ENCODE peak calls at places on chromosomes 2 and 18, in five cellular contexts. W, Q, R, G and X are unnamed samples.

GRCh38 chr2:142142595-142142994 is 11.8 kb upstream of the LRP1B start:
- DNase-seq in W (no peak), Q (no peak), R (no peak), G (no peak), X (no peak)

GRCh38 chr2:241857572-241858121 is 1.0 kb downstream of the PDCD1 start:
- DNase-seq in W (no peak), Q (peak; percentile 24), R (no peak), G (no peak), X (no peak)

GRCh38 chr2:218569038-218569431 is 396 bp downstream of the CNOT9 start:
- DNase-seq in W (peak; percentile 40), Q (no peak), R (peak; percentile 83), G (peak; percentile 23), X (peak; percentile 73)

GRCh38 chr2:225042800-225043167 is 516 bp upstream of the DOCK10 start:
- DNase-seq in W (no peak), Q (no peak), R (no peak), G (no peak), X (no peak)

GRCh38 chr2:59888015-59888414 is 665.4 kb downstream of the BCL11A start:
- DNase-seq in W (no peak), Q (no peak), R (no peak), G (no peak), X (no peak)

GRCh38 chr18:45384137-45384998 is 230.9 kb upstream of the SLC14A2 start:
- DNase-seq in W (peak; percentile 59), Q (peak; percentile 30), R (peak; percentile 35), G (peak; percentile 16), X (peak; percentile 67)

GRCh38 chr18:35778850-35779634 is 193.4 kb upstream of the RMP24 start:
- DNase-seq in W (no peak), Q (no peak), R (no peak), G (no peak), X (no peak)

GRCh38 chr18:22559414-22560282 is 141.9 kb upstream of the CTAGE1 start:
- DNase-seq in W (peak; percentile 57), Q (peak; percentile 85), R (peak; percentile 59), G (no peak), X (no peak)

GRCh38 chr2:165594935-165595255 is 125.4 kb downstream of the CSRNP3 start:
- DNase-seq in W (no peak), Q (no peak), R (no peak), G (no peak), X (no peak)

GRCh38 chr18:3051718-3052410 is 38.9 kb upstream of the LPIN2 start:
- DNase-seq in W (peak; percentile 57), Q (no peak), R (no peak), G (no peak), X (no peak)

GRCh38 chr2:121260370-121261154 is 24.4 kb downstream of the TFCP2L1 start:
- DNase-seq in W (peak; percentile 63), Q (no peak), R (no peak), G (no peak), X (no peak)

GRCh38 chr2:45004569-45005181 is 4.6 kb downstream of the SIX2 start:
- DNase-seq in W (no peak), Q (no peak), R (peak; percentile 2), G (no peak), X (no peak)

DNA sequence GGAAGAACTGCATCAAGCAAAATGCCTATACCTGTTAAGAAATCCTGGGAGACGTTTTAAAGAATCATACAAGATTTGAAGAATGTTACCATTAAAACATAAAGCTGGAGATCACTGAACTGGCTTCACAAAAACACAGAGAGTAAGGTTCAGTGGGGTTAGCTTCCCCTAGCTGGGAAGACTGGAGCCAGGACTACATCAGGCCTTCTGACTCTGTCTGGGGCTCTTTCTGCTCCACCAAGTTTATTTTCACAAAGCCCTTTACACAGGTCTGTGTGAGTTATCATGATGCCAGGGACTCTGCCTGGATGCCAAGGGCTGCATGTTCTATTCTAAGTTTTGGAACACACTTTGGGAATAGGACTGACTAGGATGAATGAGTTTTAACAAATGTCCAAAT is 47.3 kb upstream of the DNER start:
- DNase-seq in W (no peak), Q (no peak), R (no peak), G (no peak), X (no peak)
- TF ChIP-seq POLR2A in W (no peak), Q (no peak), R (no peak), G (no peak), X (no peak)

GRCh38 chr2:160232905-160233475 is 32.9 kb upstream of the ITGB6 start:
- DNase-seq in W (no peak), Q (no peak), R (peak; percentile 69), G (no peak), X (no peak)

GRCh38 chr2:160227252-160227651 is 27.2 kb upstream of the ITGB6 start:
- DNase-seq in W (no peak), Q (no peak), R (peak; percentile 75), G (no peak), X (no peak)

GRCh38 chr2:160226367-160226766 is 26.3 kb upstream of the ITGB6 start:
- DNase-seq in W (no peak), Q (no peak), R (no peak), G (no peak), X (no peak)

GRCh38 chr2:160228141-160228963 is 28.3 kb upstream of the ITGB6 start:
- DNase-seq in W (no peak), Q (no peak), R (peak; percentile 87), G (no peak), X (no peak)

DNA sequence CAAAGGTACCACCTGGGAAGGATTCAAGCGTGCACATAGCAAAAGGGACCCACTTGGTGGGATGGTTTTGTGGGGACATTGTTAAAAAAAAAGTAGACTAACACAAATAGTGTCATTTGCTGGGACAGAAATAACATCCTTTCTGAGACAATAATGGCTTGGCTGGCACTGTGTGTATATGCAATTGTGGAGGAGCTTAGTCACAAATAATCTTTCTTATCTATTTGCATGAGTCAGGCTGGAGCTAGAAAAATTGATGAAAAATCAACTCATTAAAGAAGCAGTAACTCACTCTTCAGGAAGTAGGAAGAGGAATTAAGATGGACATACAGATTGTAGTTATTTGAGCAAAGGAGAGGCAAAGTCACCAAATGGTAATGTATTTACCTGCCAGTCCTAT is 29.5 kb upstream of the ITGB6 start:
- DNase-seq in W (no peak), Q (no peak), R (peak; percentile 62), G (no peak), X (no peak)
- TF ChIP-seq POLR2A in W (no peak), Q (no peak), R (no peak), G (no peak), X (no peak)

GRCh38 chr2:69644506-69644979 is 1.0 kb upstream of the AAK1 start:
- DNase-seq in W (no peak), Q (no peak), R (no peak), G (no peak), X (peak; percentile 51)
- TF ChIP-seq POLR2A in W (no peak), Q (no peak), R (no peak), G (no peak), X (peak; percentile 7)

GRCh38 chr2:215396595-215397313 is 39.1 kb downstream of the FN1 start:
- DNase-seq in W (no peak), Q (no peak), R (peak; percentile 82), G (no peak), X (no peak)
- TF ChIP-seq POLR2A in W (no peak), Q (no peak), R (no peak), G (no peak), X (no peak)

DNA sequence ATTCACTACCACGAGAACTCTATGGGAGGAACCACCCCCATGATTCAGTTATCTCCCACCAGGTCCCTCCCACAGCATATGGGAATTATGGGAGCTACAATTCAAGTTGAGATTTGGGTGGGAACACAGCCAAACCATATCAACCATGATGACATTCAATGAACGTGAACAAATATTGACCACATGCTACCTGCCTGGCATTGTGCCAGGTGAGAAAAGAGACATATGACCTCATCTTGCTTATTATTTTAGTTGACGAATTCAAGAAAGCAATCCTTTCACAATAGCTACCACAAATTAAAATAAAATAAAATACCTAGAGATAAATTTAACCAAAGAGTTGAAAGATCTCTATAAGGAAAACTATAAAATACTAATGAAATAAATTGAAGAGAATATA is 286.5 kb upstream of the CRIM1 start:
- DNase-seq in W (no peak), Q (no peak), R (no peak), G (no peak), X (no peak)
- TF ChIP-seq POLR2A in W (no peak), Q (no peak), R (no peak), G (no peak), X (no peak)

GRCh38 chr2:112584134-112584890 is at the start of gene CHCHD5:
- DNase-seq in W (peak; percentile 95), Q (peak; percentile 96), R (peak; percentile 94), G (peak; percentile 92), X (peak; percentile 96)
- TF ChIP-seq POLR2A in W (no peak), Q (no peak), R (peak; percentile 89), G (peak; percentile 62), X (peak; percentile 92)

DNA sequence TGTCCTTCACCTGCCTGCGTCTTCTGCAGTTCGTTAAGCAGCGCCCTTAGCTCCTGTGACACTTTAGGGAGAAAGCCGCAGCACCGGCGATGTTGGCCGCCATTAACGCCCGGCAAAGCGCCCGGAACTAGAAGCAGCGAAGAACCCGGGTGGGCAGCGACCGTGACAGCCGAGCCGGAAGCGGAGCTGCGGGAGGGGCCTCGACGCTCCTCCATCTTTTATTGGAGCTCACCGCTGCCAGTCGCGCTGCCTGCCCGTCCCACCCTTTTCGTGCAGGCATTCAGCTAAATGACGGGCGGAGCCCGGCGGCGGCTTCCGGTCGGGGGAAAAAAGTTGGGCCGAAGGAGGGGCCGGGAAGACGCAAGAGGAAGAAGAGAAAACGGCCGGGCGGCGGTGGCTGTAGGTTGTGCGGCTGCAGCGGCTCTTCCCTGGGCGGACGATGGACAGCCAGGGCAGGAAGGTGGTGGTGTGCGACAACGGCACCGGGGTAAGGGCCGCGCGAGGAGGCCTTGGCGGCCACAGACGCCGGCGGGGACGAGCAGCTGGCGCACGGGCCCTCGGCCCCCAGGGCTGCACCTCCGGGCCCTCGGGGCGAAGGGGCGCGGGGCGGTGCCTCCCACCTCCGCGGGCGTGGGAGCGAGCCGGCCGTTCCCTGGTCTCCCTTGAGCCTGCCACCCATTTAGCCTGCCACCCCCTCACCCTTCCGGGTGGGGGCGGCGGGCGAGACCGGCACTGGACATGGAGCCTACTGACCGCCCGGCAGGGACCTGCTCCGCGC is at the start of gene ACTR2:
- DNase-seq in W (peak; percentile 96), Q (peak; percentile 98), R (peak; percentile 96), G (peak; percentile 90), X (peak; percentile 97)
- TF ChIP-seq POLR2A in W (peak; percentile 44), Q (no peak), R (peak; percentile 92), G (peak; percentile 51), X (peak; percentile 93)